ENCODE peak calls at places on chromosomes 7 and 10, in eight cellular contexts. G is cardiac muscle cell; U is posterior vena cava; W is bronchial epithelial cell; H is AG08395; F is stimulated activated CD4-positive, alpha-beta T cell treated with anti-CD3 and anti-CD28 coated beads, Interleukin-4, amount 100 ng/mL, for 24 hours; K is DMS153; L is astrocyte of the cerebellum. E is an unnamed sample.

GRCh38 chr7:155181768-155182167 is 111.6 kb downstream of the HTR5A start:
- DNase-seq in G (no peak), U (no peak), W (no peak), H (no peak), F (no peak), K (no peak), L (no peak), E (no peak)

GRCh38 chr7:80057503-80057902 is 77.1 kb upstream of the GNAI1 start:
- DNase-seq in G (no peak), U (no peak), W (no peak), H (no peak), F (no peak), K (no peak), L (no peak), E (no peak)

GRCh38 chr7:116665447-116665996 is 6.5 kb upstream of the MET start:
- DNase-seq in G (no peak), U (no peak), W (no peak), H (no peak), F (no peak), K (no peak), L (no peak), E (no peak)

GRCh38 chr7:232571-233455 is 40.4 kb downstream of the FAM20C start:
- DNase-seq in G (peak), U (peak), W (no peak), H (peak), F (no peak), K (no peak), L (peak), E (no peak)

GRCh38 chr7:92665926-92666325 is 75.7 kb upstream of the FAM133B start:
- DNase-seq in G (no peak), U (no peak), W (no peak), H (no peak), F (no peak), K (no peak), L (no peak), E (no peak)

GRCh38 chr10:29828440-29828894 is 193.7 kb upstream of the SVIL start:
- DNase-seq in G (peak), U (no peak), W (no peak), H (no peak), F (no peak), K (no peak), L (no peak), E (no peak)

GRCh38 chr10:70234668-70235447 is 1.6 kb upstream of the PPA1 start:
- DNase-seq in G (peak), U (no peak), W (no peak), H (peak), F (no peak), K (no peak), L (no peak), E (no peak)

GRCh38 chr10:239109-239508 is 103.9 kb downstream of the ZMYND11 start:
- DNase-seq in G (no peak), U (no peak), W (peak), H (no peak), F (no peak), K (peak), L (peak), E (no peak)

GRCh38 chr10:61793760-61794713 is 107.5 kb upstream of the ARID5B start:
- DNase-seq in G (no peak), U (no peak), W (no peak), H (peak), F (no peak), K (peak), L (peak), E (no peak)

GRCh38 chr10:18666810-18667209 is 7.6 kb downstream of the ARL5B start:
- DNase-seq in G (peak), U (no peak), W (peak), H (peak), F (no peak), K (no peak), L (no peak), E (no peak)

GRCh38 chr10:98272690-98273453 is 4.9 kb upstream of the LOXL4 start:
- DNase-seq in G (no peak), U (no peak), W (no peak), H (no peak), F (no peak), K (no peak), L (no peak), E (no peak)

GRCh38 chr7:155590215-155591023 is 44.1 kb upstream of the CNPY1 start:
- DNase-seq in G (peak), U (peak), W (no peak), H (no peak), F (no peak), K (peak), L (no peak), E (peak)

GRCh38 chr10:114538544-114538906 is 119.5 kb downstream of the ABLIM1 start:
- DNase-seq in G (no peak), U (no peak), W (peak), H (no peak), F (peak), K (peak), L (no peak), E (no peak)

GRCh38 chr7:43553999-43554398 is 28.9 kb upstream of the STK17A start:
- DNase-seq in G (peak), U (no peak), W (peak), H (peak), F (no peak), K (no peak), L (no peak), E (peak)

GRCh38 chr7:37225255-37226012 is 223.2 kb downstream of the ELMO1 start:
- DNase-seq in G (no peak), U (no peak), W (no peak), H (no peak), F (no peak), K (peak), L (no peak), E (no peak)

GRCh38 chr7:22969010-22969431 is 44.9 kb downstream of the HYCC1 start:
- DNase-seq in G (no peak), U (peak), W (no peak), H (no peak), F (no peak), K (no peak), L (no peak), E (peak)

GRCh38 chr10:72026251-72026650 is 62.1 kb downstream of the CHST3 start:
- DNase-seq in G (no peak), U (no peak), W (no peak), H (no peak), F (no peak), K (no peak), L (no peak), E (no peak)

GRCh38 chr10:95574649-95575365 is 13.6 kb upstream of the SORBS1 start:
- DNase-seq in G (no peak), U (no peak), W (no peak), H (no peak), F (no peak), K (no peak), L (no peak), E (no peak)

GRCh38 chr7:143320620-143321019 is 4.7 kb downstream of the CLCN1 start:
- DNase-seq in G (no peak), U (no peak), W (no peak), H (no peak), F (no peak), K (no peak), L (no peak), E (no peak)

GRCh38 chr10:131748831-131749766 is 151.7 kb upstream of the PPP2R2D start:
- DNase-seq in G (no peak), U (peak), W (no peak), H (no peak), F (no peak), K (peak), L (no peak), E (no peak)

GRCh38 chr10:70672993-70673928 is 955 bp downstream of the ADAMTS14 start:
- DNase-seq in G (peak), U (no peak), W (peak), H (peak), F (no peak), K (no peak), L (peak), E (no peak)

GRCh38 chr7:47581821-47582747 is at the start of gene TNS3:
- DNase-seq in G (peak), U (peak), W (no peak), H (peak), F (no peak), K (no peak), L (no peak), E (peak)

GRCh38 chr7:150923191-150923590 is 54.9 kb downstream of the KCNH2 start:
- DNase-seq in G (no peak), U (no peak), W (no peak), H (no peak), F (no peak), K (peak), L (no peak), E (no peak)